ENCODE peak calls at places on chromosomes 7 and 10, in eight cellular contexts. G, H, F, M, Y, C, Q and O are unnamed samples.

GRCh38 chr7:76310102-76310957 is 7.9 kb downstream of the HSPB1 start:
- DNase-seq in G (peak; percentile 96), H (peak; percentile 95), F (no peak), M (no peak), Y (no peak), C (peak; percentile 50), Q (no peak), O (no peak)

GRCh38 chr7:84069036-84069435 is 125.6 kb downstream of the SEMA3A start:
- DNase-seq in G (no peak), H (no peak), F (no peak), M (no peak), Y (no peak), C (no peak), Q (no peak), O (no peak)

GRCh38 chr7:91636129-91636724 is 244.3 kb downstream of the MTERF1 start:
- DNase-seq in G (no peak), H (no peak), F (no peak), M (no peak), Y (peak; percentile 1), C (no peak), Q (no peak), O (no peak)

GRCh38 chr7:36224916-36225858 is 72.1 kb downstream of the EEPD1 start:
- DNase-seq in G (peak; percentile 9), H (no peak), F (no peak), M (no peak), Y (no peak), C (no peak), Q (peak; percentile 24), O (no peak)

GRCh38 chr7:87494454-87494853 is 19.0 kb upstream of the ABCB4 start:
- DNase-seq in G (no peak), H (no peak), F (no peak), M (no peak), Y (no peak), C (no peak), Q (no peak), O (no peak)

GRCh38 chr10:118409295-118409694 is 67.2 kb upstream of the FAM204A start:
- DNase-seq in G (no peak), H (no peak), F (no peak), M (no peak), Y (no peak), C (no peak), Q (no peak), O (no peak)

GRCh38 chr10:116353817-116354216 is 29.6 kb downstream of the CCDC172 start:
- DNase-seq in G (no peak), H (no peak), F (no peak), M (no peak), Y (no peak), C (no peak), Q (no peak), O (no peak)

GRCh38 chr7:154640266-154640865 is 362.6 kb downstream of the PAXIP1 start:
- DNase-seq in G (peak; percentile 18), H (peak; percentile 69), F (no peak), M (no peak), Y (no peak), C (no peak), Q (no peak), O (no peak)

GRCh38 chr10:4498763-4499251 is 327.2 kb upstream of the AKR1E2 start:
- DNase-seq in G (peak; percentile 61), H (no peak), F (peak; percentile 79), M (peak; percentile 70), Y (no peak), C (no peak), Q (no peak), O (no peak)

GRCh38 chr10:22453948-22454347 is 108.7 kb downstream of the SPAG6 start:
- DNase-seq in G (peak; percentile 74), H (peak; percentile 30), F (no peak), M (no peak), Y (no peak), C (no peak), Q (no peak), O (no peak)

GRCh38 chr7:140348161-140348849 is 50.0 kb downstream of the SLC37A3 start:
- DNase-seq in G (no peak), H (no peak), F (no peak), M (no peak), Y (no peak), C (no peak), Q (no peak), O (no peak)

GRCh38 chr7:143519411-143520131 is 41.9 kb downstream of the TAS2R41 start:
- DNase-seq in G (peak; percentile 48), H (no peak), F (peak; percentile 44), M (peak; percentile 70), Y (no peak), C (no peak), Q (no peak), O (peak; percentile 14)

GRCh38 chr10:133390597-133391248 is 3.2 kb upstream of the MTG1 start:
- DNase-seq in G (no peak), H (no peak), F (no peak), M (no peak), Y (no peak), C (no peak), Q (no peak), O (no peak)

GRCh38 chr7:2601065-2601464 is 30.7 kb upstream of the TTYH3 start:
- DNase-seq in G (no peak), H (no peak), F (no peak), M (no peak), Y (peak; percentile 41), C (no peak), Q (no peak), O (no peak)

GRCh38 chr7:120218702-120219101 is 54.3 kb upstream of the KCND2 start:
- DNase-seq in G (no peak), H (no peak), F (no peak), M (no peak), Y (no peak), C (no peak), Q (peak; percentile 15), O (no peak)

GRCh38 chr10:480928-481551 is 208.4 kb downstream of the DIP2C start:
- DNase-seq in G (peak; percentile 72), H (peak; percentile 83), F (peak; percentile 30), M (no peak), Y (peak; percentile 63), C (no peak), Q (no peak), O (no peak)

GRCh38 chr10:77837248-77837924 is 89.2 kb downstream of the DLG5 start:
- DNase-seq in G (peak; percentile 61), H (peak; percentile 57), F (peak; percentile 48), M (peak; percentile 27), Y (peak; percentile 20), C (no peak), Q (no peak), O (no peak)

GRCh38 chr7:44277851-44278250 is 47.5 kb downstream of the CAMK2B start:
- DNase-seq in G (no peak), H (peak; percentile 72), F (peak; percentile 36), M (no peak), Y (no peak), C (peak; percentile 37), Q (peak; percentile 66), O (no peak)

GRCh38 chr10:32104622-32105509 is 48.6 kb upstream of the KIF5B start:
- DNase-seq in G (no peak), H (no peak), F (no peak), M (no peak), Y (no peak), C (no peak), Q (no peak), O (no peak)

GRCh38 chr10:21681156-21681555 is 147.1 kb downstream of the MLLT10 start:
- DNase-seq in G (no peak), H (no peak), F (no peak), M (no peak), Y (no peak), C (no peak), Q (no peak), O (no peak)

GRCh38 chr10:4243651-4244050 is 458.6 kb upstream of the KLF6 start:
- DNase-seq in G (no peak), H (no peak), F (peak; percentile 95), M (peak; percentile 99), Y (no peak), C (no peak), Q (no peak), O (peak; percentile 96)

GRCh38 chr10:6579904-6580278 is at the start of gene PRKCQ:
- DNase-seq in G (no peak), H (no peak), F (peak; percentile 23), M (no peak), Y (peak; percentile 35), C (no peak), Q (peak; percentile 17), O (no peak)

GRCh38 chr7:80428161-80429054 is 83.5 kb downstream of the GNAT3 start:
- DNase-seq in G (peak; percentile 45), H (peak; percentile 37), F (peak; percentile 56), M (peak; percentile 49), Y (peak; percentile 77), C (no peak), Q (no peak), O (peak; percentile 18)

GRCh38 chr10:11898372-11899066 is 75.4 kb downstream of the PROSER2 start:
- DNase-seq in G (peak; percentile 12), H (peak; percentile 63), F (no peak), M (peak; percentile 49), Y (peak; percentile 19), C (no peak), Q (no peak), O (peak; percentile 88)

GRCh38 chr10:3778708-3779108 is 6.3 kb downstream of the KLF6 start:
- DNase-seq in G (no peak), H (no peak), F (no peak), M (no peak), Y (no peak), C (no peak), Q (no peak), O (no peak)

GRCh38 chr10:60990663-60991062 is 46.7 kb upstream of the RHOBTB1 start:
- DNase-seq in G (no peak), H (no peak), F (no peak), M (no peak), Y (peak; percentile 30), C (no peak), Q (no peak), O (no peak)

GRCh38 chr7:50393076-50393475 is 57.1 kb downstream of the FIGNL1 start:
- DNase-seq in G (no peak), H (no peak), F (no peak), M (no peak), Y (no peak), C (no peak), Q (no peak), O (no peak)

GRCh38 chr10:117663750-117664149 is 121.2 kb downstream of the EMX2 start:
- DNase-seq in G (peak; percentile 25), H (no peak), F (peak; percentile 67), M (peak; percentile 45), Y (no peak), C (no peak), Q (no peak), O (peak; percentile 96)

GRCh38 chr10:5563237-5563961 is 38.6 kb downstream of the CALML3 start:
- DNase-seq in G (no peak), H (no peak), F (no peak), M (no peak), Y (no peak), C (no peak), Q (no peak), O (no peak)

GRCh38 chr10:96524745-96525144 is 11.0 kb upstream of the TLL2 start:
- DNase-seq in G (no peak), H (no peak), F (no peak), M (no peak), Y (no peak), C (no peak), Q (no peak), O (no peak)

GRCh38 chr10:100148353-100149211 is 37.2 kb downstream of the ERLIN1 start:
- DNase-seq in G (no peak), H (no peak), F (peak; percentile 28), M (peak; percentile 13), Y (no peak), C (no peak), Q (no peak), O (peak; percentile 59)

GRCh38 chr10:101495324-101495925 is 92.6 kb downstream of the POLL start:
- DNase-seq in G (peak; percentile 0), H (peak; percentile 43), F (peak; percentile 9), M (no peak), Y (peak; percentile 19), C (no peak), Q (no peak), O (no peak)

GRCh38 chr7:21967500-21968099 is 21.9 kb upstream of the CDCA7L start:
- DNase-seq in G (no peak), H (no peak), F (no peak), M (no peak), Y (peak; percentile 27), C (no peak), Q (no peak), O (no peak)

GRCh38 chr10:51860257-51860656 is 160.9 kb upstream of the CSTF2T start:
- DNase-seq in G (no peak), H (no peak), F (peak; percentile 47), M (peak; percentile 13), Y (peak; percentile 1), C (peak; percentile 63), Q (peak; percentile 21), O (no peak)